ENCODE peak calls at places on chromosomes 12 and 14, in five cellular contexts. T is mesenchymal stem cell, B is adrenal gland, S is ovary, X is uterus. Z is an unnamed sample.

GRCh38 chr12:53336137-53336785 is at the start of gene SP7:
- DNase-seq in T (no peak), B (no peak), S (no peak), X (no peak), Z (no peak)

GRCh38 chr12:120497524-120498150 is 1.7 kb downstream of the DYNLL1 start:
- DNase-seq in T (no peak), B (no peak), S (no peak), X (no peak), Z (peak)

GRCh38 chr12:39873065-39873464 is 232.8 kb downstream of the SLC2A13 start:
- DNase-seq in T (no peak), B (no peak), S (no peak), X (no peak), Z (no peak)

GRCh38 chr14:62428429-62429203 is 616.6 kb downstream of the KCNH5 start:
- DNase-seq in T (peak), B (no peak), S (no peak), X (no peak), Z (no peak)

GRCh38 chr14:72606879-72607278 is 287.0 kb downstream of the DPF3 start:
- DNase-seq in T (no peak), B (no peak), S (no peak), X (no peak), Z (no peak)

GRCh38 chr12:119393685-119394084 is 59.2 kb downstream of the CCDC60 start:
- DNase-seq in T (no peak), B (no peak), S (no peak), X (no peak), Z (no peak)

GRCh38 chr12:105721051-105721825 is 390.7 kb downstream of the C12orf75 start:
- DNase-seq in T (no peak), B (no peak), S (no peak), X (no peak), Z (no peak)

GRCh38 chr12:69396041-69396440 is 36.5 kb downstream of the YEATS4 start:
- DNase-seq in T (no peak), B (no peak), S (no peak), X (no peak), Z (peak)

GRCh38 chr14:100165825-100166520 is 6.5 kb upstream of the DEGS2 start:
- DNase-seq in T (no peak), B (no peak), S (no peak), X (no peak), Z (no peak)

GRCh38 chr14:38210168-38210567 is 2.5 kb downstream of the SSTR1 start:
- DNase-seq in T (peak), B (no peak), S (no peak), X (no peak), Z (peak)

GRCh38 chr12:97275261-97276197 is 187.1 kb upstream of the RMST start:
- DNase-seq in T (no peak), B (no peak), S (no peak), X (no peak), Z (no peak)

GRCh38 chr12:75933136-75933535 is 98.4 kb downstream of the PHLDA1 start:
- DNase-seq in T (peak), B (no peak), S (no peak), X (no peak), Z (no peak)

GRCh38 chr12:128619263-128619662 is 204.5 kb downstream of the SLC15A4 start:
- DNase-seq in T (no peak), B (no peak), S (no peak), X (no peak), Z (no peak)

GRCh38 chr12:48110691-48111315 is 4.9 kb upstream of the SENP1 start:
- DNase-seq in T (no peak), B (no peak), S (no peak), X (no peak), Z (peak)

GRCh38 chr12:82874935-82875334 is 188.2 kb downstream of the TMTC2 start:
- DNase-seq in T (peak), B (no peak), S (no peak), X (no peak), Z (no peak)

GRCh38 chr12:74782086-74782485 is 244.5 kb downstream of the ATXN7L3B start:
- DNase-seq in T (no peak), B (no peak), S (no peak), X (no peak), Z (no peak)

GRCh38 chr14:22667881-22668280 is 23.7 kb upstream of the OR6J1 start:
- DNase-seq in T (no peak), B (no peak), S (no peak), X (no peak), Z (no peak)

GRCh38 chr14:75525969-75526368 is 3.7 kb downstream of the BATF start:
- DNase-seq in T (no peak), B (no peak), S (no peak), X (no peak), Z (no peak)

GRCh38 chr12:73421832-73422231 is 1115.8 kb upstream of the ATXN7L3B start:
- DNase-seq in T (peak), B (no peak), S (no peak), X (no peak), Z (no peak)

GRCh38 chr12:104522985-104523719 is 66.4 kb downstream of the CHST11 start:
- DNase-seq in T (no peak), B (no peak), S (no peak), X (no peak), Z (no peak)
- H3K4me3 ChIP-seq in T (no peak), B (no peak), S (no peak), X (no peak), Z (no peak)

DNA sequence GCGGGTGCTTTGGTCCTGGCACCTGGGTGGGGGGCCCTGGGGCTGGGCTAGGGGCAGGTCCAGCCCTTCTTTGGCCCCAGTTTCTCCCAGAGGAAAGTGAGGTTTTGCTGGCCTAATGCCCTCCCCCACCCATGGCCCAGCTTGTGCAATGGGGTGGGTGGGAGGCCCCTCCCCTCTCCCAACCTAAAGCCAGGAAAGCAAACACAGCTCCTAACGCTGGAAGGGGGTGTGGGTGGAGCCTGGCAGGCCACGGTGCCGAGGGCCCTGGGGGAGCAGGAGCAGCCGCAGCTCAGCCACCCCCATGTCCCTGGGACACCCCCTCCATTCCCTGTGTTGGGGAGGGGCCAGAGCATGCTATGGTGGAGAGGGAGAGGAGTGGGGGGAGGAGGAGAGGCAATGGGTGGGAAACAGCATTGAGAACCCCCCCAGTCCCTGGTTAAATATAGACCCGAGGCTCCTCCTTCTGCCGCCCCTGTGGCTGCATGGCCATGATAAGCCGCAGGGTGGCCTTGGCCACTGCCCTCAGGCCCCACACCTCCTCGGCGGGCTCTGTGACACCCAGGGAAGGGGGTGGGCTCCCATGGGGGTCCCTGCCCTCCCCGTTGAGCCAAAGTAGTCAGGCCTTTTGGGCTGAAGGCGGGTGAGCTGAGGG is 4.7 kb downstream of the EXOC3L4 start:
- DNase-seq in T (no peak), B (no peak), S (no peak), X (no peak), Z (no peak)
- H3K4me3 ChIP-seq in T (no peak), B (no peak), S (no peak), X (no peak), Z (no peak)

GRCh38 chr12:126963825-126964224 is 1303.1 kb upstream of the TMEM132C start:
- DNase-seq in T (no peak), B (no peak), S (no peak), X (no peak), Z (no peak)
- H3K4me3 ChIP-seq in T (no peak), B (no peak), S (no peak), X (no peak), Z (no peak)

DNA sequence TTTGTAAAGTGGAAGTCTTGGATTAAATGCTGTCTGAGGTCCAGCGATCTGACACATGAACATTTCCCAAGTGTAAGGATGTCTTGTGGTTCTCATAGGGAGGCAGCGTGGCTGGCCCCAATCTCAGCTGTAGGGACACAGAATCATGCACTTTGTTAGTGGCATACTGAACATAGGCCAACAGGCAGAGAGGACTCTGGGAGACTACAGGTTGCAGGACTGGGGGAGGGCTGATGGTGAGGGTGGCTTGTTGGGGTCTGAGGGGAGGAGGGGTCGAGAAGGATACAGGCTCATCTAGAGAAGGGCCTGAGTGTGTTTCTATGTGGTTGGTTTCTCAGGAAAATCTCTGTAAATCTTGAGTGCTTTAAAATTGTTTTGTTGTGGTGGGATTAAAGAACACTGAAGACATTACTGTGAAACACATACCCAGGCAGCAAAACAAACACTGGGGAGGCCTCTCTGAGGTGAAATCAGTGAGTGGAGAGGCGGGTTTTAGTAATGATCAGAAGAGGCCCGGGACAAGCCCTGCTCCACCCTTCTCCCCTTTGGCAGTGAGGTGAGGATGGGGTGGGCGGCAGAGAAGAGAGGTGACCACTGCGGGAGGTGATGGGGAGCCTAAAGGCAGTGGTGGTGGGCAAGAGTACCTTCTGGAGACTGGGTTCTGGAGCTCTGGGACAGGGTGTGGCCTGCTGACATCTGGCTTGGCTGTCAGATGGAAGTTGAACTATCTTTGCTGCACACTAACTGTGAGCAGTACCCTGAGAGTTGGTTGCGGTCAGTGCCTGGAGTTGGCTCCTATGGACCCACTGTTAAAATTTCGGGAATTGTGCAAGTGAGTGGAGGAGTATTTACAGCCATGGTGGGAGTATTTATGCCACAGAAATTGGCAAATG is 3.3 kb downstream of the NYNRIN start:
- DNase-seq in T (no peak), B (no peak), S (no peak), X (no peak), Z (no peak)
- H3K4me3 ChIP-seq in T (no peak), B (no peak), S (no peak), X (no peak), Z (no peak)

Z was measured in small intestine.